ENCODE peak calls at places on chromosomes 4 and X, in nine cellular contexts. Z is RPMI8226; J is naive B cell; S is activated CD8-positive, alpha-beta memory T cell treated with anti-CD3 and anti-CD28 coated beads for 48 hours; T is A549; O is germinal center; R is tibial nerve; H is activated B cell treated with CpG ODN at 0.5 μM for 24 hours; X is CD8-positive, alpha-beta T cell. U is an unnamed sample.

GRCh38 chr4:5893591-5893990 is 705 bp upstream of the CRMP1 start:
- DNase-seq in S (no peak), H (no peak), X (no peak), J (no peak), R (no peak), O (no peak), Z (no peak), T (no peak), U (no peak)

GRCh38 chr4:165199286-165199685 is 8.1 kb upstream of the KLHL2 start:
- DNase-seq in J (no peak), R (no peak), S (no peak), H (no peak), O (no peak), T (no peak), X (no peak), Z (no peak), U (no peak)

GRCh38 chr4:26346203-26346620 is 25.4 kb downstream of the RBPJ start:
- DNase-seq in Z (no peak), R (no peak), X (no peak), T (no peak), O (no peak), S (no peak), J (no peak), H (no peak), U (no peak)

GRCh38 chr4:47031011-47031678 is at the start of gene GABRB1:
- DNase-seq in J (no peak), O (no peak), X (no peak), T (peak; percentile 1), H (no peak), R (no peak), S (no peak), Z (no peak), U (peak; percentile 52)

GRCh38 chrX:70398899-70399298 is 24.2 kb upstream of the GDPD2 start:
- DNase-seq in X (no peak), J (no peak), R (no peak), O (no peak), H (no peak), Z (no peak), T (peak; percentile 2), S (no peak), U (no peak)

GRCh38 chr4:7291372-7292135 is 99.2 kb downstream of the SORCS2 start:
- DNase-seq in J (no peak), O (no peak), Z (no peak), R (peak; percentile 53), H (no peak), S (no peak), T (no peak), X (no peak), U (no peak)

GRCh38 chrX:40006025-40007017 is 91.4 kb downstream of the BCOR start:
- DNase-seq in H (no peak), R (no peak), S (no peak), O (no peak), T (no peak), X (no peak), Z (peak; percentile 73), J (no peak), U (no peak)

GRCh38 chr4:158768577-158769174 is at the start of gene FNIP2:
- DNase-seq in J (peak; percentile 52), T (peak; percentile 62), Z (peak; percentile 73), X (peak; percentile 51), H (peak; percentile 41), R (peak; percentile 64), O (peak; percentile 70), S (peak; percentile 50), U (peak; percentile 84)